ENCODE peak calls at places on chromosomes 16 and 17, in seven cellular contexts. One of them, this sample, is unnamed. For H3K4me1 and H3K9me3, the result is how much of the 10 kb centered on the place peaks cover.

GRCh38 chr17:34562387-34562786 is 17.0 kb upstream of the TMEM132E start:
- DNase-seq in cardiac muscle cell: no peak
- DNase-seq in IMR-90: no peak
- DNase-seq in pancreas: no peak
- DNase-seq in A549: no peak
- DNase-seq in kidney: no peak
- DNase-seq in MM.1S: peak
- DNase-seq in this sample: no peak

GRCh38 chr17:9982159-9982558 is 77.1 kb upstream of the RCVRN start:
- DNase-seq in cardiac muscle cell: no peak
- DNase-seq in IMR-90: no peak
- DNase-seq in pancreas: no peak
- DNase-seq in A549: peak
- DNase-seq in kidney: no peak
- DNase-seq in MM.1S: no peak
- DNase-seq in this sample: no peak

GRCh38 chr16:66222756-66223155 is 143.7 kb upstream of the CDH5 start:
- DNase-seq in cardiac muscle cell: no peak
- DNase-seq in IMR-90: no peak
- DNase-seq in pancreas: no peak
- DNase-seq in A549: no peak
- DNase-seq in kidney: no peak
- DNase-seq in MM.1S: no peak
- DNase-seq in this sample: no peak

GRCh38 chr17:6393368-6393952 is 41.5 kb downstream of the AIPL1 start:
- DNase-seq in cardiac muscle cell: no peak
- DNase-seq in IMR-90: no peak
- DNase-seq in pancreas: no peak
- DNase-seq in A549: no peak
- DNase-seq in kidney: no peak
- DNase-seq in MM.1S: no peak
- DNase-seq in this sample: no peak

GRCh38 chr16:3623642-3624041 is 12.2 kb upstream of the SLX4 start:
- DNase-seq in cardiac muscle cell: no peak
- DNase-seq in IMR-90: no peak
- DNase-seq in pancreas: no peak
- DNase-seq in A549: no peak
- DNase-seq in kidney: peak
- DNase-seq in MM.1S: peak
- DNase-seq in this sample: no peak

GRCh38 chr16:38941-39892 is 14.2 kb downstream of the POLR3K start:
- DNase-seq in cardiac muscle cell: no peak
- DNase-seq in IMR-90: no peak
- DNase-seq in pancreas: no peak
- DNase-seq in A549: no peak
- DNase-seq in kidney: peak
- DNase-seq in MM.1S: peak
- DNase-seq in this sample: no peak

GRCh38 chr16:46638947-46639925 is 18.1 kb upstream of the SHCBP1 start:
- DNase-seq in cardiac muscle cell: peak
- DNase-seq in IMR-90: peak
- DNase-seq in pancreas: no peak
- DNase-seq in A549: no peak
- DNase-seq in kidney: no peak
- DNase-seq in MM.1S: no peak
- DNase-seq in this sample: peak

GRCh38 chr16:17204248-17205043 is 266.3 kb downstream of the XYLT1 start:
- DNase-seq in cardiac muscle cell: no peak
- DNase-seq in IMR-90: no peak
- DNase-seq in pancreas: no peak
- DNase-seq in A549: no peak
- DNase-seq in kidney: no peak
- DNase-seq in MM.1S: no peak
- DNase-seq in this sample: no peak

GRCh38 chr16:50473375-50473945 is 74.7 kb upstream of the NKD1 start:
- DNase-seq in cardiac muscle cell: peak
- DNase-seq in IMR-90: no peak
- DNase-seq in pancreas: no peak
- DNase-seq in A549: no peak
- DNase-seq in kidney: no peak
- DNase-seq in MM.1S: no peak
- DNase-seq in this sample: no peak

DNA sequence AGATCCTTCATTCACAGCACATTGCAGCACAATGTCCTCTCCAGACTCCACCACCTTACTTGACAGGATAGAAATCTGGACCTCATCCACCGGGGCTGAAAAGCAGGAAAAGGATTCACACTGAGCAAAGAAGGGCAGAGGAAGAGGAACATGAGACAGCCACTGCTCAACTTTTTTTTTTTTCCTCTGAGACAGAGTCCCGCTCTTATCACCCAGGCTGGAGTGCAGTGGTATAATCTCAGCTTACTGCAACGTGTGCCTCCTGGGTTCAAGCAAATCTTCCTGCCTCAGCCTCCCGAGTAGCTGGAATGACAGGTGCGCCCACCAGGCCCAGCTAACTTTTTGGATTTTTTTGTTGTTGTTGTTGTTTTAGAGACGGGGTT is 34.4 kb downstream of the PECAM1 start:
- DNase-seq in cardiac muscle cell: no peak
- DNase-seq in IMR-90: no peak
- DNase-seq in pancreas: no peak
- DNase-seq in A549: no peak
- DNase-seq in kidney: no peak
- DNase-seq in MM.1S: no peak
- DNase-seq in this sample: no peak
- H3K4me1 ChIP-seq in cardiac muscle cell: under half
- H3K4me1 ChIP-seq in IMR-90: under half
- H3K4me1 ChIP-seq in pancreas: under half
- H3K4me1 ChIP-seq in A549: under half
- H3K4me1 ChIP-seq in kidney: under half
- H3K4me1 ChIP-seq in MM.1S: under half
- H3K4me1 ChIP-seq in this sample: under half

DNA sequence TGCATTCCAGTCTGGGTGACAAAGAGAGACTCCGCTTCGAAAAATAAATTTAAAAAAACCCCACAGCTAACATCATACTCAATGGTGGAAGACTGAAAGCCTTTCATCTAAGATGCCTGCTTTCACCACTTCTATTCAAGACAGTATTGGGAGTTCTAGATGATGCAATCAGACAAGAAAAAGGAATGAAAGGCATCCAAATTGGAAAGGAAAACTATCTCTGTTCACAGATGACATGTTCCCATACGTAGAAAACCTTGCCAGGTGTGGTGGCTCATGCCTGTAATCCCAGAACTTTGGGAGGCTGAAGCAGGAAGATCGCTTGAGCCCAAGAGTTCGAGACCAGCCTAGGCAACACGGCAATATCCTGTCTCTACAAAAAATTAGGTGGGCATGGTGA is 31.1 kb downstream of the RANBP10 start:
- DNase-seq in cardiac muscle cell: no peak
- DNase-seq in IMR-90: no peak
- DNase-seq in pancreas: no peak
- DNase-seq in A549: no peak
- DNase-seq in kidney: no peak
- DNase-seq in MM.1S: no peak
- DNase-seq in this sample: no peak
- H3K9me3 ChIP-seq in cardiac muscle cell: under half
- H3K9me3 ChIP-seq in IMR-90: under half
- H3K9me3 ChIP-seq in pancreas: under half
- H3K9me3 ChIP-seq in A549: under half
- H3K9me3 ChIP-seq in kidney: under half
- H3K9me3 ChIP-seq in MM.1S: under half
- H3K9me3 ChIP-seq in this sample: under half

GRCh38 chr16:84996365-84996764 is 15.0 kb downstream of the ZDHHC7 start:
- DNase-seq in cardiac muscle cell: no peak
- DNase-seq in IMR-90: no peak
- DNase-seq in pancreas: no peak
- DNase-seq in A549: no peak
- DNase-seq in kidney: no peak
- DNase-seq in MM.1S: no peak
- DNase-seq in this sample: no peak

GRCh38 chr16:84992700-84993075 is 18.6 kb downstream of the ZDHHC7 start:
- DNase-seq in cardiac muscle cell: no peak
- DNase-seq in IMR-90: no peak
- DNase-seq in pancreas: no peak
- DNase-seq in A549: no peak
- DNase-seq in kidney: no peak
- DNase-seq in MM.1S: no peak
- DNase-seq in this sample: no peak

GRCh38 chr16:84995666-84996065 is 15.7 kb downstream of the ZDHHC7 start:
- DNase-seq in cardiac muscle cell: no peak
- DNase-seq in IMR-90: no peak
- DNase-seq in pancreas: no peak
- DNase-seq in A549: no peak
- DNase-seq in kidney: no peak
- DNase-seq in MM.1S: no peak
- DNase-seq in this sample: no peak

GRCh38 chr16:84990782-84991181 is 20.6 kb downstream of the ZDHHC7 start:
- DNase-seq in cardiac muscle cell: no peak
- DNase-seq in IMR-90: no peak
- DNase-seq in pancreas: no peak
- DNase-seq in A549: no peak
- DNase-seq in kidney: peak
- DNase-seq in MM.1S: no peak
- DNase-seq in this sample: no peak

GRCh38 chr16:84993926-84994325 is 17.4 kb downstream of the ZDHHC7 start:
- DNase-seq in cardiac muscle cell: no peak
- DNase-seq in IMR-90: no peak
- DNase-seq in pancreas: no peak
- DNase-seq in A549: no peak
- DNase-seq in kidney: peak
- DNase-seq in MM.1S: no peak
- DNase-seq in this sample: no peak
- H3K27ac ChIP-seq in cardiac muscle cell: peak
- H3K27ac ChIP-seq in IMR-90: peak
- H3K27ac ChIP-seq in pancreas: peak
- H3K27ac ChIP-seq in A549: peak
- H3K27ac ChIP-seq in kidney: no peak
- H3K27ac ChIP-seq in MM.1S: no peak
- H3K27ac ChIP-seq in this sample: no peak

DNA sequence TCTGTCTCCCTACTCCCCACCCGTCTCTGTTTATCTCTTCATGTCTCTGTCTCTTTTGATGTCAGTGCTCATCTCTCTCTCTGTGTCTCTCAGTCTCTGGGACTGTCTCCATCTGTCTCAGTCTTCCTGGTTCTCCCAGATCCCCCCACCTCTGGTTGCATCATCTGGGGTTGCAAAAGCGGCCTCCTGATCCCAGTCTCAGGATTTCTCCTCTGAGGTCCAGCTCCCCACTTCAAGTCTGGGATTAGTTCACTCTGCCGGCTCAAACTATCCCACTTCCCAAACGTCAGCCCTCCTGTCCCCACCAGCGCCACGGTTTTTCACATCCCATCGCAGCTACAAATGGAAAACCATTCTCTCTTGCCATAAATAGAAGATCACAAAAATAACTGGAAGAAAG is 9.0 kb downstream of the TEKT5 start:
- DNase-seq in cardiac muscle cell: no peak
- DNase-seq in IMR-90: no peak
- DNase-seq in pancreas: no peak
- DNase-seq in A549: no peak
- DNase-seq in kidney: no peak
- DNase-seq in MM.1S: no peak
- DNase-seq in this sample: no peak
- H3K4me1 ChIP-seq in cardiac muscle cell: under half
- H3K4me1 ChIP-seq in IMR-90: under half
- H3K4me1 ChIP-seq in pancreas: under half
- H3K4me1 ChIP-seq in A549: under half
- H3K4me1 ChIP-seq in kidney: under half
- H3K4me1 ChIP-seq in MM.1S: under half
- H3K4me1 ChIP-seq in this sample: under half

DNA sequence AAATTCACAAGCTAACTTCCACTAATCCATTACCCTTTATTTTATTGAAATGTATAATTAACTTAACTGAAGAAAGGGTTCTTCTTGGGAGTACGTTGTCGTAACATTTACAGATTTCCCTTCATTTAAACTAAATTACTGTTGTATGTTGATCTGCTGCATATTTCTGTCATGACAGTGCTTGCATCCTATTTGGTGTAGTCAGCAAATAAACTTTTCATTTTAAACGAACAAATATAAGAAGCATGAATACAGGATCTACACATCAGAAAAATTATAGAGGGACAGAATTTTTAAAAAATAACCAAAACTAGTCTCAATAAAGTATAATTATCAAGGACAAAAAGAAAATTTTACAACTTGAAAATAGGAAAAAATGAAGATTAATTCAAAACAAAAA is 66.5 kb upstream of the ZNF267 start:
- DNase-seq in cardiac muscle cell: no peak
- DNase-seq in IMR-90: no peak
- DNase-seq in pancreas: no peak
- DNase-seq in A549: no peak
- DNase-seq in kidney: no peak
- DNase-seq in MM.1S: no peak
- DNase-seq in this sample: no peak
- H3K9me3 ChIP-seq in cardiac muscle cell: under half
- H3K9me3 ChIP-seq in IMR-90: under half
- H3K9me3 ChIP-seq in pancreas: under half
- H3K9me3 ChIP-seq in A549: under half
- H3K9me3 ChIP-seq in kidney: under half
- H3K9me3 ChIP-seq in MM.1S: under half
- H3K9me3 ChIP-seq in this sample: under half

DNA sequence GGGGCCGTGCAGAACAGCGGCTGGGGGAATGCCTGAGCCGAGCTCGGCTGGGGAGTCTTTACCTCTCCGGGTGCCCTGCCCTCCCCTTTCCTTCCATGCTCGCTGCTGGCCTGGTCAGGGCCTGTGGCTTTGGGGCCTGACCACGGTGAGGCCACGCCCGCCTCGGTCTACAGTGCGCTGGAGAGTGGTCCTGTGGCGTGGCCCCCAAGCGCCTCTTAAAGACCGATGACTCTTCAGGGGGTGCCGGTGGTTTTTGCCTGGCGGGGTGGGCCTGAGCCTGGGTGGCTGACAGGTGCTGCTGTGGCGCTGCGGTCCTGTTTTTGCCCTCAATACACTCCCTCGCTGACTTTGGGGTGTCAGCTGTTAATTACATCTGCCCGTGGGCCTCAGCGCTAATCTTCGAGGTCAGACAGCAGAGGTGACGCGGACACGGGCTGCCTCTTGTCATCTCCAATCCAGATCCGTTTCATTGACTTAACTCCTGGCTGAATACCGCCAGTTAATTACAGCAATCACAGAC is 29.7 kb downstream of the GSE1 start:
- DNase-seq in cardiac muscle cell: no peak
- DNase-seq in IMR-90: no peak
- DNase-seq in pancreas: no peak
- DNase-seq in A549: no peak
- DNase-seq in kidney: no peak
- DNase-seq in MM.1S: no peak
- DNase-seq in this sample: no peak
- H3K27ac ChIP-seq in cardiac muscle cell: no peak
- H3K27ac ChIP-seq in IMR-90: no peak
- H3K27ac ChIP-seq in pancreas: no peak
- H3K27ac ChIP-seq in A549: no peak
- H3K27ac ChIP-seq in kidney: no peak
- H3K27ac ChIP-seq in MM.1S: no peak
- H3K27ac ChIP-seq in this sample: no peak

This sample was measured in right cardiac atrium.